ENCODE peak calls at places on chromosomes 4 and X, in eight cellular contexts. B, Y, H, R, J, X, E and U are unnamed samples.

GRCh38 chr4:162497564-162498167 is 333.9 kb upstream of the FSTL5 start:
- DNase-seq in B (no peak), Y (peak), H (no peak), R (no peak), J (no peak), X (no peak), E (no peak), U (no peak)

GRCh38 chr4:105399535-105400161 is 74.2 kb downstream of the PPA2 start:
- DNase-seq in B (no peak), Y (peak), H (no peak), R (no peak), J (no peak), X (no peak), E (no peak), U (no peak)

GRCh38 chr4:15233626-15234025 is 194.2 kb upstream of the C1QTNF7 start:
- DNase-seq in B (no peak), Y (peak), H (no peak), R (no peak), J (no peak), X (no peak), E (no peak), U (no peak)

GRCh38 chrX:3520987-3521875 is 174.8 kb upstream of the MXRA5 start:
- DNase-seq in B (no peak), Y (peak), H (no peak), R (no peak), J (no peak), X (no peak), E (no peak), U (no peak)

GRCh38 chr4:60724623-60725022 is 475.5 kb upstream of the ADGRL3 start:
- DNase-seq in B (no peak), Y (peak), H (no peak), R (no peak), J (no peak), X (no peak), E (no peak), U (no peak)

GRCh38 chr4:113952452-113953029 is 26.9 kb downstream of the ARSJ start:
- DNase-seq in B (peak), Y (peak), H (no peak), R (peak), J (no peak), X (no peak), E (no peak), U (no peak)

GRCh38 chr4:5750052-5750950 is 39.3 kb downstream of the EVC start:
- DNase-seq in B (no peak), Y (peak), H (no peak), R (no peak), J (no peak), X (no peak), E (no peak), U (no peak)

GRCh38 chr4:26861434-26862186 is 969 bp downstream of the STIM2 start:
- DNase-seq in B (peak), Y (peak), H (peak), R (peak), J (peak), X (peak), E (peak), U (peak)

GRCh38 chr4:174378951-174379350 is 95.2 kb downstream of the CEP44 start:
- DNase-seq in B (no peak), Y (no peak), H (no peak), R (no peak), J (no peak), X (no peak), E (no peak), U (no peak)

GRCh38 chr4:38034986-38035882 is 75.0 kb downstream of the PTTG2 start:
- DNase-seq in B (peak), Y (peak), H (no peak), R (no peak), J (no peak), X (no peak), E (no peak), U (peak)